ENCODE peak calls at places on chromosomes 3 and 15, in seven cellular contexts. D, W, V, J, G, Z and T are unnamed samples.

GRCh38 chr15:52466134-52466701 is 62.5 kb downstream of the MYO5A start:
- DNase-seq in V (peak; percentile 8), G (no peak), W (no peak), Z (no peak), J (no peak), D (peak; percentile 76), T (no peak)

GRCh38 chr3:185677146-185677829 is 91.2 kb downstream of the SENP2 start:
- DNase-seq in G (peak; percentile 56), D (no peak), Z (peak; percentile 66), J (peak; percentile 69), W (peak; percentile 83), V (no peak), T (no peak)

GRCh38 chr15:36627566-36627965 is 48.1 kb downstream of the CDIN1 start:
- DNase-seq in G (no peak), V (no peak), W (no peak), D (no peak), Z (no peak), J (no peak), T (no peak)

GRCh38 chr3:129441782-129442181 is 1.8 kb downstream of the IFT122 start:
- DNase-seq in Z (peak; percentile 28), J (no peak), W (peak; percentile 87), V (no peak), D (peak; percentile 72), G (no peak), T (no peak)

GRCh38 chr3:189580190-189580589 is 51.0 kb upstream of the TP63 start:
- DNase-seq in Z (no peak), G (no peak), D (no peak), V (no peak), J (no peak), W (no peak), T (no peak)

GRCh38 chr3:48662753-48663488 is at the start of gene CELSR3:
- DNase-seq in D (peak; percentile 89), W (peak; percentile 96), J (peak; percentile 75), Z (peak; percentile 54), G (peak; percentile 85), V (peak; percentile 54), T (no peak)

GRCh38 chr15:51775967-51776816 is 24.8 kb downstream of the TMOD2 start:
- DNase-seq in J (peak; percentile 41), V (peak; percentile 36), Z (peak; percentile 32), D (no peak), G (peak; percentile 15), W (peak; percentile 66), T (peak; percentile 61)

GRCh38 chr3:138468451-138468850 is 34.0 kb downstream of the ESYT3 start:
- DNase-seq in G (no peak), V (no peak), J (no peak), Z (no peak), W (no peak), D (no peak), T (no peak)

GRCh38 chr15:74869726-74870407 is 3.3 kb downstream of the SCAMP2 start:
- DNase-seq in G (no peak), V (no peak), W (peak; percentile 73), J (no peak), Z (no peak), D (peak; percentile 75), T (no peak)

DNA sequence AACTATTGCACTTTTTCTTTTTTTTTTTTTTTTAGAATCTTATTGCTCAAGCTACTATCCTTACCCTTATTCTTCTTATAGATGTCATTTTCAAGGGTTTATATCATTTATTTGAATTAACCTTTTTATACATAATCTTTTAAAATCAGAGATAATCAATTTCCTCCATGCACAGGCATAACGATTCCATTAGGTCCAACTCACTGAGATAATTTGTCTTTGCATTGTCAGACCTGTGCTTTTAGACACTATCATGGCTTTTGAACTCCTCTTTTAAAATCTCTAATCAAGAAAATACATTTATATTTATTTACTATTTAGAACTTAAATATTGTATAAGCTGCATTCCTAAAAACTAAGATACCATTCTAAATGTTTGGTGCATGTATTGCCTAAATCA is 1454.9 kb downstream of the ZPLD1 start:
- DNase-seq in V (no peak), J (no peak), D (no peak), Z (no peak), W (no peak), G (no peak), T (no peak)
- H3K27ac ChIP-seq in V (no peak overlapping the region), J (no peak overlapping the region), D (no peak overlapping the region), Z (no peak overlapping the region), W (no peak overlapping the region), G (no peak overlapping the region), T (no peak overlapping the region)

DNA sequence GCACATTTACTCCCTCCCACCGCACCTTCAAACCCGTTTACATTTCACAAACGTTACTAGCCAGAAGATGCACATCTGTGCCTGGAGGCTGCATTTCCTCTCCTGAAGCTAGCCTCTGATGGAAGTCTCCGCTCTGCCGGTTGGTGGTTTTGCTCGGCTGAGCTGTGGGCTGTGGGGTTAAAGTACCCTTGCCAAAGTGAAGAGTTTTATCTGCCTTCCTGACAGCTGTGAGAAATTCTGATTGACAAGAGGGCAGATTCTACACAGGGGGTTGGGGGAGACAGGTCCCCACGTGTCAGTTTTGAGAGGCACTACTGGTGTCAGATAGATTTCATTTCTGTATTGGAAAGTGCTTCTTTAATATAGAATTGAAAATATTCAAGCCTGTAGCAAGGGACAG is 200.9 kb upstream of the RGMA start:
- DNase-seq in V (no peak), W (no peak), D (no peak), J (no peak), Z (no peak), G (no peak), T (no peak)
- H3K27me3 ChIP-seq in V (no peaks in the 10 kb centered on the region), W (no peaks in the 10 kb centered on the region), D (no peaks in the 10 kb centered on the region), J (peaks cover 8% of the 10 kb centered on the region), Z (no peaks in the 10 kb centered on the region), G (no peaks in the 10 kb centered on the region), T (no peaks in the 10 kb centered on the region)

GRCh38 chr15:85029221-85029620 is 47.6 kb downstream of the PDE8A start:
- DNase-seq in V (no peak), G (no peak), J (no peak), D (no peak), W (no peak), Z (no peak), T (no peak)

GRCh38 chr15:85025516-85026279 is 44.0 kb downstream of the PDE8A start:
- DNase-seq in W (no peak), Z (no peak), V (no peak), J (no peak), G (no peak), D (no peak), T (no peak)

GRCh38 chr15:85028416-85028815 is 46.8 kb downstream of the PDE8A start:
- DNase-seq in W (no peak), V (no peak), Z (no peak), J (no peak), G (no peak), D (no peak), T (no peak)

GRCh38 chr15:85026304-85027032 is 44.8 kb downstream of the PDE8A start:
- DNase-seq in Z (no peak), G (no peak), W (no peak), J (no peak), V (no peak), D (no peak), T (no peak)

GRCh38 chr15:85027033-85027380 is 45.4 kb downstream of the PDE8A start:
- DNase-seq in Z (no peak), W (no peak), J (no peak), V (no peak), G (no peak), D (no peak), T (no peak)
- H3K27ac ChIP-seq in Z (no peak overlapping the region), W (no peak overlapping the region), J (no peak overlapping the region), V (no peak overlapping the region), G (no peak overlapping the region), D (peak overlapping the region; percentile 68), T (no peak overlapping the region)

GRCh38 chr3:99638244-99638948 is at the start of gene COL8A1:
- DNase-seq in G (peak; percentile 47), Z (peak; percentile 71), J (no peak), W (peak; percentile 77), V (no peak), D (peak; percentile 96), T (no peak)

GRCh38 chr3:99634881-99635280 is 3.5 kb upstream of the COL8A1 start:
- DNase-seq in V (no peak), J (no peak), D (no peak), Z (no peak), W (no peak), G (no peak), T (no peak)

GRCh38 chr3:99635348-99635747 is 3.0 kb upstream of the COL8A1 start:
- DNase-seq in W (no peak), V (no peak), J (no peak), D (no peak), G (no peak), Z (no peak), T (no peak)

GRCh38 chr3:99637381-99638111 is 848 bp upstream of the COL8A1 start:
- DNase-seq in G (peak; percentile 67), D (peak; percentile 73), W (peak; percentile 67), J (no peak), Z (peak; percentile 85), V (no peak), T (no peak)

DNA sequence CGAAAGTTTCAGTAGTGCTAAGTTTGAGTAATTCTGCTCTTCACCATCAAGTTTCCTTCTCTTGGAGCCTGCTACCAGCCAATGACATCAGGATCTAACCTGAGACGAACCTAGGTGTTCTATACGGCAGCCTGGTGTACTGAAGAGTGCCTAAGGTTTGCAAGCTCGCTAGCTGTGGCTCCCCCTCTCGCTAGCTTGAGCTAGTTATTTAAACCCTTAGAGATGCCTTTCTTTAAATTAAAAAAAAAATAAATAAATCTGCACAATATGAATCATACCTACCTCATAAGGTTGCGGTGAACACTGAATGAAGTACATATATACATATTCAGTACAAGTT is 1.4 kb upstream of the COL8A1 start:
- DNase-seq in Z (peak; percentile 63), J (no peak), W (peak; percentile 63), V (no peak), G (peak; percentile 44), D (no peak), T (no peak)
- H3K27me3 ChIP-seq in Z (no peaks in the 10 kb centered on the region), J (peaks cover 97% of the 10 kb centered on the region), W (peaks cover 63% of the 10 kb centered on the region), V (peaks cover 4% of the 10 kb centered on the region), G (no peaks in the 10 kb centered on the region), D (no peaks in the 10 kb centered on the region), T (peaks cover 7% of the 10 kb centered on the region)